ENCODE peak calls at places on chromosomes 6 and 20, in five cellular contexts. R is spleen, H is SK-N-SH, Y is HCT116, M is HL-60. F is an unnamed sample.

GRCh38 chr6:3565291-3565690 is 108.4 kb upstream of the SLC22A23 start:
- DNase-seq in R (no peak), H (no peak), Y (no peak), M (no peak), F (no peak)

GRCh38 chr6:136011475-136011874 is 160.0 kb downstream of the PDE7B start:
- DNase-seq in R (no peak), H (no peak), Y (no peak), M (no peak), F (no peak)

GRCh38 chr20:45972500-45973183 is 639 bp upstream of the ZNF335 start:
- DNase-seq in R (peak), H (no peak), Y (no peak), M (no peak), F (peak)

GRCh38 chr6:25866011-25866410 is 8.0 kb downstream of the SLC17A3 start:
- DNase-seq in R (no peak), H (no peak), Y (no peak), M (no peak), F (no peak)

GRCh38 chr6:156651438-156651837 is 125.7 kb upstream of the ARID1B start:
- DNase-seq in R (no peak), H (no peak), Y (no peak), M (no peak), F (no peak)

GRCh38 chr6:100592929-100593328 is 128.2 kb upstream of the SIM1 start:
- DNase-seq in R (no peak), H (no peak), Y (no peak), M (no peak), F (no peak)

GRCh38 chr20:63957690-63958441 is 1.6 kb upstream of the UCKL1 start:
- DNase-seq in R (peak), H (no peak), Y (peak), M (peak), F (no peak)

GRCh38 chr6:46500382-46500781 is 9.1 kb upstream of the RCAN2 start:
- DNase-seq in R (no peak), H (no peak), Y (no peak), M (no peak), F (no peak)

GRCh38 chr20:2907519-2907918 is 34.2 kb downstream of the PTPRA start:
- DNase-seq in R (no peak), H (no peak), Y (no peak), M (no peak), F (no peak)

GRCh38 chr20:35305682-35306556 is 13.7 kb upstream of the FAM83C start:
- DNase-seq in R (no peak), H (no peak), Y (peak), M (peak), F (no peak)

GRCh38 chr20:46757754-46758678 is 48.6 kb downstream of the SLC2A10 start:
- DNase-seq in R (no peak), H (peak), Y (peak), M (peak), F (no peak)

GRCh38 chr20:22601361-22602141 is 17.2 kb upstream of the FOXA2 start:
- DNase-seq in R (no peak), H (no peak), Y (no peak), M (no peak), F (no peak)

GRCh38 chr6:25992413-25993037 is 29.9 kb downstream of the TRIM38 start:
- DNase-seq in R (peak), H (peak), Y (peak), M (peak), F (peak)

GRCh38 chr20:11437611-11438380 is 479.9 kb upstream of the BTBD3 start:
- DNase-seq in R (no peak), H (no peak), Y (no peak), M (no peak), F (no peak)

GRCh38 chr20:24798930-24799705 is 150.0 kb upstream of the CST7 start:
- DNase-seq in R (peak), H (peak), Y (no peak), M (no peak), F (no peak)

GRCh38 chr20:28562510-28562898 is 2695.0 kb upstream of the DEFB115 start:
- DNase-seq in R (no peak), H (no peak), Y (no peak), M (no peak), F (no peak)

GRCh38 chr6:90005048-90005827 is 111.0 kb downstream of the GJA10 start:
- DNase-seq in R (no peak), H (no peak), Y (no peak), M (no peak), F (no peak)

GRCh38 chr6:71194730-71195129 is 93.9 kb upstream of the OGFRL1 start:
- DNase-seq in R (no peak), H (no peak), Y (no peak), M (no peak), F (no peak)

GRCh38 chr6:52183131-52183530 is 3.0 kb upstream of the IL17A start:
- DNase-seq in R (no peak), H (no peak), Y (no peak), M (no peak), F (no peak)

GRCh38 chr20:8853805-8854338 is 215.0 kb upstream of the PLCB4 start:
- DNase-seq in R (no peak), H (peak), Y (peak), M (peak), F (no peak)

GRCh38 chr6:39777661-39778060 is 14.5 kb upstream of the DAAM2 start:
- DNase-seq in R (no peak), H (no peak), Y (no peak), M (no peak), F (no peak)

GRCh38 chr6:14772188-14772587 is 473.7 kb upstream of the JARID2 start:
- DNase-seq in R (no peak), H (no peak), Y (no peak), M (no peak), F (no peak)

GRCh38 chr6:14771026-14771425 is 474.8 kb upstream of the JARID2 start:
- DNase-seq in R (no peak), H (no peak), Y (no peak), M (no peak), F (no peak)

GRCh38 chr6:14770572-14770971 is 475.3 kb upstream of the JARID2 start:
- DNase-seq in R (no peak), H (no peak), Y (no peak), M (no peak), F (no peak)

GRCh38 chr6:14776307-14776706 is 469.6 kb upstream of the JARID2 start:
- DNase-seq in R (no peak), H (no peak), Y (no peak), M (no peak), F (no peak)

DNA sequence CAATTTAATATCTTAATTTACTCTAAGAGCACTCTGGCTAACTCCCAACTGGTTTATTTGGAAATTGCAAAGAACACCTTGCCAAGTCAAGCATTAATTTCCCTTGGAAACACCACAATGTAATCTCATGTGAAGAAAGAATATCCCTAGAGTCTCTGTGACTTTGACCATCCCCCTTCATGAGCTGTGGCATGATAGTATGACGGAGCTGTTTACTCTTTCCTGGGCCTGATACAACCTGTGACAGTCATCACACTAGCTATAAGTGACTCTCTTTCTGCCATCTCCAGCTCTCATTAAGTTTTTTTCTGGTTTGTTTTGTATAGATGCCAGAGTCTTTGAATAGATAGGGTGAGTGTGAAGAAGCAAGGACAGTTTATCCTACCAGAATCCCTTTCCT is 470.3 kb upstream of the JARID2 start:
- DNase-seq in R (no peak), H (no peak), Y (no peak), M (no peak), F (no peak)
- TF ChIP-seq POLR2AphosphoS5 in R (no peak), H (no peak), Y (no peak), M (no peak), F (no peak)

GRCh38 chr6:131823276-131823902 is 15.6 kb downstream of the ENPP1 start:
- DNase-seq in R (no peak), H (no peak), Y (no peak), M (no peak), F (no peak)

GRCh38 chr6:131822119-131822518 is 14.3 kb downstream of the ENPP1 start:
- DNase-seq in R (no peak), H (no peak), Y (no peak), M (no peak), F (no peak)

GRCh38 chr6:131816869-131817268 is 9.0 kb downstream of the ENPP1 start:
- DNase-seq in R (no peak), H (no peak), Y (no peak), M (no peak), F (no peak)

GRCh38 chr6:131821408-131821807 is 13.6 kb downstream of the ENPP1 start:
- DNase-seq in R (no peak), H (no peak), Y (no peak), M (no peak), F (no peak)

GRCh38 chr6:131819507-131820228 is 11.8 kb downstream of the ENPP1 start:
- DNase-seq in R (no peak), H (no peak), Y (no peak), M (no peak), F (no peak)
- TF ChIP-seq POLR2AphosphoS5 in R (no peak), H (no peak), Y (no peak), M (no peak), F (no peak)

GRCh38 chr6:166487148-166487547 is 99.3 kb downstream of the RAMACL start:
- DNase-seq in R (peak), H (no peak), Y (no peak), M (no peak), F (peak)

GRCh38 chr6:166489301-166490155 is 97.0 kb downstream of the RAMACL start:
- DNase-seq in R (peak), H (no peak), Y (no peak), M (no peak), F (peak)

GRCh38 chr6:166488701-166489100 is 97.8 kb downstream of the RAMACL start:
- DNase-seq in R (peak), H (no peak), Y (no peak), M (no peak), F (peak)

GRCh38 chr6:166486536-166486880 is 100.0 kb downstream of the RAMACL start:
- DNase-seq in R (peak), H (no peak), Y (no peak), M (no peak), F (peak)

GRCh38 chr6:166488081-166488685 is 98.3 kb downstream of the RAMACL start:
- DNase-seq in R (peak), H (no peak), Y (no peak), M (peak), F (peak)
- TF ChIP-seq POLR2AphosphoS5 in R (peak), H (no peak), Y (no peak), M (peak), F (no peak)

DNA sequence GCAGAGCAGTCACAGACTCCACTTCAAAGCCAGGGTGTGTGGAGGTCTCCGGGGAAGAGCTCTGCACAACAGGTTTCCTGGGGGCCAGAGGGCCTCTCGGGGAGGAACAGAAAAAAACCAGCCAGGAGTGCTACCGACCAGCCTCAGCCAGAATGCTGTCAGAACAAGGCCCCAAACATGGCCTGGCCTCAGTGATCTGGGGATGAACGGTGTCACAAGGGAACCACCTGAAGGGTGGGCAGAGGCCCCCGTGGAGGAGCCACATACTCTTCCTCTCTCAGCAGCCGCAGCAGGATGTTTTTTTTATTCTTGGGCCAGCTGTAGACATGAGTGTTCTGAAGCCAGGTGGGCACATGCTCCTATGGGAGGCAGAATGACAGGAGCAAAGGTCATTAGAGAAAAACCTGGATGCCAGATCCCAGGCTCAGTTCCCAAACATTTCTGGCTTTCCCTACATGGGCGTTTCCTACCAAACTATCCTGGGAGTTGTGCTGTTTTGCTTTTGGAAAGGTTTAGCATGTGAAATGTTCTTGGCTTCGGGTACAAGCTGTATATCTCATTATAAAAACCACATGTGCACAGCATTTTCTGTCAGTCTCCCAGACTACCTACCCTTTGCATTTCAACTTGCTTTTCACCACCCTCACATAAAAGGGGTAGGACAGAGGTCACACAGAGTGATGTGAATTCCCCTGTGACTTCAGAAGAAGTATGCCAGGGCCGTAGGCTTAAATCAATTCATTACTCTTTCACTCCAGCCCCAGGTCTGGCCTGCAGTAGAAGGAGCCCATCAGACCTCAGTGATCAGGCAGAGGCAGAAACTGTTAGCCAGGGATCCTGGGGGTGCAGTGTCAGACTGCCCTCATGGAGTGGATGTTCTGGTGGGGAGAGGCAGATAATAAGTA is 46.2 kb downstream of the TRAF3IP2 start:
- DNase-seq in R (no peak), H (no peak), Y (no peak), M (no peak), F (no peak)
- TF ChIP-seq POLR2AphosphoS5 in R (no peak), H (no peak), Y (no peak), M (no peak), F (peak)